ENCODE peak calls at places on chromosomes 7 and 10, in seven cellular contexts. X is astrocyte of the hippocampus, S is AG09319, Z is AG08396, B is MV-4-11, V is esophagus squamous epithelium, W is psoas muscle. F is an unnamed sample.

GRCh38 chr7:111954474-111955311 is 251.5 kb downstream of the DOCK4 start:
- DNase-seq in X (no peak), W (no peak), S (no peak), B (no peak), V (no peak), Z (no peak), F (no peak)

GRCh38 chr7:4549681-4550080 is 132.4 kb upstream of the FOXK1 start:
- DNase-seq in S (no peak), Z (no peak), X (peak; percentile 13), B (no peak), V (no peak), W (peak; percentile 71), F (no peak)

GRCh38 chr10:125217986-125218675 is 57.8 kb upstream of the CTBP2 start:
- DNase-seq in V (no peak), X (no peak), S (no peak), B (no peak), W (no peak), Z (peak; percentile 38), F (no peak)

GRCh38 chr7:163298-163695 is 29.1 kb upstream of the FAM20C start:
- DNase-seq in W (peak; percentile 32), Z (no peak), V (no peak), B (no peak), S (no peak), X (no peak), F (no peak)

GRCh38 chr10:944034-944831 is 12.7 kb upstream of the LARP4B start:
- DNase-seq in W (peak; percentile 79), V (no peak), X (no peak), S (peak; percentile 52), Z (peak; percentile 66), B (peak; percentile 90), F (peak; percentile 20)

GRCh38 chr10:88989824-88990527 is 622 bp upstream of the FAS start:
- DNase-seq in V (no peak), B (peak; percentile 78), W (peak; percentile 47), Z (peak; percentile 68), X (peak; percentile 50), S (peak; percentile 89), F (peak; percentile 78)

GRCh38 chr10:114404171-114405010 is at the start of gene AFAP1L2:
- DNase-seq in S (no peak), Z (peak; percentile 62), X (peak; percentile 68), W (peak; percentile 65), V (no peak), B (no peak), F (no peak)

GRCh38 chr7:18495412-18496335 is at the start of gene HDAC9:
- DNase-seq in Z (peak; percentile 12), V (no peak), W (peak; percentile 56), B (peak; percentile 84), X (peak; percentile 83), S (no peak), F (peak; percentile 71)

GRCh38 chr10:51214897-51215227 is 140.6 kb downstream of the PRKG1 start:
- DNase-seq in B (no peak), Z (no peak), V (no peak), X (no peak), S (no peak), W (no peak), F (no peak)

GRCh38 chr10:130022071-130022470 is 58.0 kb upstream of the EBF3 start:
- DNase-seq in Z (no peak), B (no peak), S (no peak), X (no peak), W (no peak), V (no peak), F (no peak)

GRCh38 chr10:99695761-99696160 is 36.2 kb downstream of the COX15 start:
- DNase-seq in S (no peak), Z (peak; percentile 23), V (no peak), W (no peak), X (peak; percentile 22), B (no peak), F (no peak)

GRCh38 chr10:44685177-44685576 is 226.0 kb upstream of the TMEM72 start:
- DNase-seq in B (no peak), W (no peak), X (no peak), S (no peak), V (no peak), Z (no peak), F (no peak)

GRCh38 chr10:27621441-27621840 is 117.3 kb downstream of the RAB18 start:
- DNase-seq in V (no peak), S (no peak), B (no peak), Z (no peak), X (no peak), W (no peak), F (no peak)

F was measured in M059J.